ENCODE peak calls at places on chromosomes 2 and 18, in four cellular contexts. One of them, this sample, is unnamed.

GRCh38 chr2:174761837-174762236 is 2.4 kb downstream of the CHRNA1 start:
- DNase-seq in A549: no peak
- DNase-seq in GM12878: no peak
- DNase-seq in HepG2: no peak
- DNase-seq in this sample: no peak

GRCh38 chr18:43578636-43579203 is 301.4 kb upstream of the SYT4 start:
- DNase-seq in A549: no peak
- DNase-seq in GM12878: no peak
- DNase-seq in HepG2: no peak
- DNase-seq in this sample: no peak

GRCh38 chr2:224357098-224357901 is 44.6 kb downstream of the FAM124B start:
- DNase-seq in A549: peak
- DNase-seq in GM12878: peak
- DNase-seq in HepG2: peak
- DNase-seq in this sample: peak

GRCh38 chr18:5466256-5466655 is 77.5 kb downstream of the EPB41L3 start:
- DNase-seq in A549: no peak
- DNase-seq in GM12878: no peak
- DNase-seq in HepG2: no peak
- DNase-seq in this sample: no peak

GRCh38 chr18:74370163-74370562 is 54.5 kb downstream of the C18orf63 start:
- DNase-seq in A549: no peak
- DNase-seq in GM12878: no peak
- DNase-seq in HepG2: no peak
- DNase-seq in this sample: no peak

GRCh38 chr2:109143214-109144187 is 14.5 kb downstream of the SH3RF3 start:
- DNase-seq in A549: no peak
- DNase-seq in GM12878: peak
- DNase-seq in HepG2: no peak
- DNase-seq in this sample: no peak

GRCh38 chr2:127174977-127175376 is 45.1 kb downstream of the CYP27C1 start:
- DNase-seq in A549: no peak
- DNase-seq in GM12878: no peak
- DNase-seq in HepG2: no peak
- DNase-seq in this sample: no peak

GRCh38 chr2:135551356-135551755 is 20.1 kb downstream of the R3HDM1 start:
- DNase-seq in A549: no peak
- DNase-seq in GM12878: no peak
- DNase-seq in HepG2: no peak
- DNase-seq in this sample: no peak

GRCh38 chr2:237156131-237156856 is 70.6 kb downstream of the COPS8 start:
- DNase-seq in A549: no peak
- DNase-seq in GM12878: no peak
- DNase-seq in HepG2: no peak
- DNase-seq in this sample: no peak

GRCh38 chr2:235949567-235950472 is 218.4 kb downstream of the GBX2 start:
- DNase-seq in A549: no peak
- DNase-seq in GM12878: no peak
- DNase-seq in HepG2: no peak
- DNase-seq in this sample: no peak

GRCh38 chr2:235194351-235194750 is 242.5 kb downstream of the SH3BP4 start:
- DNase-seq in A549: no peak
- DNase-seq in GM12878: no peak
- DNase-seq in HepG2: no peak
- DNase-seq in this sample: no peak

GRCh38 chr2:236715511-236715961 is 145.9 kb downstream of the ACKR3 start:
- DNase-seq in A549: no peak
- DNase-seq in GM12878: no peak
- DNase-seq in HepG2: no peak
- DNase-seq in this sample: no peak

GRCh38 chr2:237134321-237134720 is 48.6 kb downstream of the COPS8 start:
- DNase-seq in A549: no peak
- DNase-seq in GM12878: no peak
- DNase-seq in HepG2: no peak
- DNase-seq in this sample: no peak

GRCh38 chr2:180125245-180125962 is 118.3 kb upstream of the CWC22 start:
- DNase-seq in A549: peak
- DNase-seq in GM12878: peak
- DNase-seq in HepG2: peak
- DNase-seq in this sample: no peak

GRCh38 chr2:101766337-101766736 is 68.8 kb downstream of the MAP4K4 start:
- DNase-seq in A549: no peak
- DNase-seq in GM12878: no peak
- DNase-seq in HepG2: no peak
- DNase-seq in this sample: no peak

GRCh38 chr2:61193670-61194561 is 31.9 kb downstream of the C2orf74 start:
- DNase-seq in A549: no peak
- DNase-seq in GM12878: no peak
- DNase-seq in HepG2: no peak
- DNase-seq in this sample: no peak

GRCh38 chr18:36580874-36581750 is 247.7 kb downstream of the TPGS2 start:
- DNase-seq in A549: no peak
- DNase-seq in GM12878: no peak
- DNase-seq in HepG2: no peak
- DNase-seq in this sample: no peak

GRCh38 chr2:229520582-229521221 is 193.7 kb downstream of the DNER start:
- DNase-seq in A549: no peak
- DNase-seq in GM12878: no peak
- DNase-seq in HepG2: no peak
- DNase-seq in this sample: no peak

GRCh38 chr2:188245230-188245629 is 46.4 kb upstream of the GULP1 start:
- DNase-seq in A549: no peak
- DNase-seq in GM12878: no peak
- DNase-seq in HepG2: no peak
- DNase-seq in this sample: no peak

GRCh38 chr2:111161971-111162370 is 41.3 kb downstream of the BCL2L11 start:
- DNase-seq in A549: no peak
- DNase-seq in GM12878: no peak
- DNase-seq in HepG2: no peak
- DNase-seq in this sample: no peak

GRCh38 chr18:10270160-10270571 is 184.3 kb upstream of the APCDD1 start:
- DNase-seq in A549: no peak
- DNase-seq in GM12878: no peak
- DNase-seq in HepG2: peak
- DNase-seq in this sample: no peak

GRCh38 chr2:195656131-195656858 is 731 bp upstream of the SLC39A10 start:
- DNase-seq in A549: no peak
- DNase-seq in GM12878: no peak
- DNase-seq in HepG2: no peak
- DNase-seq in this sample: no peak

GRCh38 chr18:41695441-41695840 is 259.6 kb upstream of the PIK3C3 start:
- DNase-seq in A549: no peak
- DNase-seq in GM12878: no peak
- DNase-seq in HepG2: no peak
- DNase-seq in this sample: no peak

GRCh38 chr2:1721706-1722483 is 22.4 kb downstream of the PXDN start:
- DNase-seq in A549: no peak
- DNase-seq in GM12878: no peak
- DNase-seq in HepG2: no peak
- DNase-seq in this sample: no peak

GRCh38 chr2:186980787-186981550 is 132.0 kb upstream of the ZSWIM2 start:
- DNase-seq in A549: no peak
- DNase-seq in GM12878: no peak
- DNase-seq in HepG2: no peak
- DNase-seq in this sample: no peak

GRCh38 chr2:50401772-50402653 is 629.9 kb downstream of the NRXN1 start:
- DNase-seq in A549: peak
- DNase-seq in GM12878: no peak
- DNase-seq in HepG2: peak
- DNase-seq in this sample: peak

GRCh38 chr2:240124651-240125030 is 11.5 kb downstream of the COPS9 start:
- DNase-seq in A549: no peak
- DNase-seq in GM12878: no peak
- DNase-seq in HepG2: no peak
- DNase-seq in this sample: no peak

GRCh38 chr2:71531522-71532047 is 78.2 kb downstream of the DYSF start:
- DNase-seq in A549: peak
- DNase-seq in GM12878: no peak
- DNase-seq in HepG2: peak
- DNase-seq in this sample: peak

GRCh38 chr2:164943289-164943688 is 12.0 kb downstream of the SLC38A11 start:
- DNase-seq in A549: no peak
- DNase-seq in GM12878: no peak
- DNase-seq in HepG2: no peak
- DNase-seq in this sample: no peak

GRCh38 chr2:164953279-164953678 is 2.0 kb downstream of the SLC38A11 start:
- DNase-seq in A549: no peak
- DNase-seq in GM12878: no peak
- DNase-seq in HepG2: no peak
- DNase-seq in this sample: no peak

GRCh38 chr2:164947281-164947680 is 8.0 kb downstream of the SLC38A11 start:
- DNase-seq in A549: no peak
- DNase-seq in GM12878: no peak
- DNase-seq in HepG2: no peak
- DNase-seq in this sample: no peak

GRCh38 chr2:164952057-164952702 is 3.1 kb downstream of the SLC38A11 start:
- DNase-seq in A549: no peak
- DNase-seq in GM12878: no peak
- DNase-seq in HepG2: no peak
- DNase-seq in this sample: no peak

GRCh38 chr2:164948540-164948939 is 6.8 kb downstream of the SLC38A11 start:
- DNase-seq in A549: no peak
- DNase-seq in GM12878: no peak
- DNase-seq in HepG2: no peak
- DNase-seq in this sample: no peak
- TF ChIP-seq USF2 in A549: no peak
- TF ChIP-seq USF2 in GM12878: no peak
- TF ChIP-seq USF2 in HepG2: no peak
- TF ChIP-seq USF2 in this sample: no peak

GRCh38 chr2:42828487-42829416 is 36.4 kb upstream of the HAAO start:
- DNase-seq in A549: peak
- DNase-seq in GM12878: peak
- DNase-seq in HepG2: peak
- DNase-seq in this sample: peak

GRCh38 chr2:42832289-42832634 is 39.9 kb upstream of the HAAO start:
- DNase-seq in A549: no peak
- DNase-seq in GM12878: no peak
- DNase-seq in HepG2: no peak
- DNase-seq in this sample: no peak

GRCh38 chr2:42827647-42828486 is 35.5 kb upstream of the HAAO start:
- DNase-seq in A549: peak
- DNase-seq in GM12878: no peak
- DNase-seq in HepG2: peak
- DNase-seq in this sample: peak

GRCh38 chr2:42830922-42831574 is 38.7 kb upstream of the HAAO start:
- DNase-seq in A549: no peak
- DNase-seq in GM12878: no peak
- DNase-seq in HepG2: no peak
- DNase-seq in this sample: no peak

GRCh38 chr2:42829556-42830510 is 37.5 kb upstream of the HAAO start:
- DNase-seq in A549: peak
- DNase-seq in GM12878: no peak
- DNase-seq in HepG2: no peak
- DNase-seq in this sample: no peak
- TF ChIP-seq MYC in A549: no peak
- TF ChIP-seq MYC in GM12878: no peak
- TF ChIP-seq MYC in HepG2: no peak
- TF ChIP-seq MYC in this sample: no peak

GRCh38 chr2:215918901-215919585 is 94.3 kb downstream of the MREG start:
- DNase-seq in A549: no peak
- DNase-seq in GM12878: no peak
- DNase-seq in HepG2: no peak
- DNase-seq in this sample: no peak
- TF ChIP-seq USF2 in A549: no peak
- TF ChIP-seq USF2 in GM12878: no peak
- TF ChIP-seq USF2 in HepG2: no peak
- TF ChIP-seq USF2 in this sample: no peak

GRCh38 chr18:48408727-48409590 is at the start of gene ZBTB7C:
- DNase-seq in A549: no peak
- DNase-seq in GM12878: no peak
- DNase-seq in HepG2: no peak
- DNase-seq in this sample: no peak

GRCh38 chr18:48409591-48410094 is 460 bp upstream of the ZBTB7C start:
- DNase-seq in A549: no peak
- DNase-seq in GM12878: no peak
- DNase-seq in HepG2: no peak
- DNase-seq in this sample: no peak

GRCh38 chr18:48410095-48410920 is 1.1 kb upstream of the ZBTB7C start:
- DNase-seq in A549: peak
- DNase-seq in GM12878: no peak
- DNase-seq in HepG2: peak
- DNase-seq in this sample: peak

GRCh38 chr18:48407358-48407757 is 1.8 kb downstream of the ZBTB7C start:
- DNase-seq in A549: no peak
- DNase-seq in GM12878: no peak
- DNase-seq in HepG2: no peak
- DNase-seq in this sample: no peak

GRCh38 chr18:48408111-48408726 is 964 bp downstream of the ZBTB7C start:
- DNase-seq in A549: no peak
- DNase-seq in GM12878: no peak
- DNase-seq in HepG2: no peak
- DNase-seq in this sample: no peak
- TF ChIP-seq MYC in A549: no peak
- TF ChIP-seq MYC in GM12878: no peak
- TF ChIP-seq MYC in HepG2: no peak
- TF ChIP-seq MYC in this sample: no peak